ENCODE peak calls at places on chromosomes 12 and 14, in five cellular contexts. A is small intestine, T is lower lobe of right lung, G is ecto neural progenitor cell, E is heart right ventricle. W is an unnamed sample.

GRCh38 chr14:56760164-56760914 is 49.9 kb downstream of the OTX2 start:
- DNase-seq in A (no peak), T (no peak), G (no peak), E (no peak), W (no peak)

GRCh38 chr12:31772685-31773222 is 43.9 kb upstream of the AMN1 start:
- DNase-seq in A (no peak), T (no peak), G (no peak), E (no peak), W (no peak)

GRCh38 chr12:27852117-27852516 is 72.1 kb upstream of the MANSC4 start:
- DNase-seq in A (no peak), T (no peak), G (no peak), E (no peak), W (no peak)

GRCh38 chr12:52207895-52208294 is 16.1 kb upstream of the KRT80 start:
- DNase-seq in A (peak; percentile 54), T (peak; percentile 67), G (no peak), E (peak; percentile 65), W (no peak)

GRCh38 chr14:102915292-102916110 is 7.0 kb upstream of the AMN start:
- DNase-seq in A (no peak), T (peak; percentile 28), G (no peak), E (no peak), W (no peak)

GRCh38 chr12:108318472-108319275 is 20.4 kb downstream of the CMKLR1 start:
- DNase-seq in A (no peak), T (no peak), G (no peak), E (no peak), W (no peak)

GRCh38 chr12:29756741-29757390 is 26.9 kb downstream of the TMTC1 start:
- DNase-seq in A (no peak), T (no peak), G (no peak), E (no peak), W (no peak)

GRCh38 chr12:119208626-119209061 is 29.9 kb downstream of the HSPB8 start:
- DNase-seq in A (no peak), T (peak; percentile 59), G (peak; percentile 84), E (peak; percentile 90), W (peak; percentile 45)

GRCh38 chr14:20428802-20429201 is 7.2 kb downstream of the KLHL33 start:
- DNase-seq in A (no peak), T (no peak), G (no peak), E (no peak), W (no peak)

GRCh38 chr12:18849080-18849479 is 111.2 kb downstream of the CAPZA3 start:
- DNase-seq in A (no peak), T (no peak), G (no peak), E (no peak), W (no peak)

GRCh38 chr14:68232643-68233055 is 413.1 kb downstream of the RAD51B start:
- DNase-seq in A (no peak), T (no peak), G (no peak), E (peak; percentile 86), W (peak; percentile 70)

GRCh38 chr14:37021406-37021805 is 151.0 kb downstream of the SLC25A21 start:
- DNase-seq in A (no peak), T (no peak), G (no peak), E (no peak), W (no peak)

GRCh38 chr12:87425942-87426554 is 603.2 kb downstream of the C12orf50 start:
- DNase-seq in A (no peak), T (no peak), G (no peak), E (no peak), W (no peak)

W was measured in colonic mucosa.